ENCODE peak calls at places on chromosomes 16 and 17, in six cellular contexts. F is transverse colon, P is GM12891, A is H1, R is spleen, O is GM12892. E is an unnamed sample.

GRCh38 chr16:24626251-24626650 is 86.9 kb downstream of the RBBP6 start:
- DNase-seq in O (no peak), A (no peak), F (no peak), P (no peak), R (no peak), E (no peak)

GRCh38 chr16:50603206-50604064 is 55.2 kb downstream of the NKD1 start:
- DNase-seq in R (no peak), P (no peak), O (no peak), A (no peak), F (peak; percentile 33), E (no peak)

GRCh38 chr17:63697341-63698286 is 2.3 kb downstream of the LIMD2 start:
- DNase-seq in A (no peak), O (peak; percentile 61), P (no peak), F (peak; percentile 83), R (peak; percentile 96), E (no peak)

GRCh38 chr17:4142107-4142900 is 526 bp downstream of the ZZEF1 start:
- DNase-seq in A (no peak), P (peak; percentile 41), O (no peak), R (no peak), F (peak; percentile 36), E (peak; percentile 82)

GRCh38 chr16:77585852-77586251 is 136.5 kb upstream of the NUDT7 start:
- DNase-seq in O (no peak), R (no peak), F (no peak), P (no peak), A (no peak), E (no peak)

GRCh38 chr17:50560185-50560824 is at the start of gene CACNA1G:
- DNase-seq in R (peak; percentile 93), A (peak; percentile 90), F (peak; percentile 92), P (peak; percentile 98), O (peak; percentile 99), E (peak; percentile 93)

GRCh38 chr17:72121164-72122001 is 563 bp downstream of the SOX9 start:
- DNase-seq in F (peak; percentile 42), P (no peak), A (no peak), O (no peak), R (no peak), E (peak; percentile 84)

GRCh38 chr16:56946767-56947603 is 14.8 kb upstream of the CETP start:
- DNase-seq in O (no peak), P (no peak), R (no peak), A (no peak), F (peak; percentile 47), E (no peak)

GRCh38 chr16:30609002-30609927 is 924 bp downstream of the ZNF689 start:
- DNase-seq in P (peak; percentile 56), A (no peak), F (peak; percentile 58), R (peak; percentile 89), O (peak; percentile 55), E (peak; percentile 80)

GRCh38 chr16:728890-729744 is 2.2 kb downstream of the HAGHL start:
- DNase-seq in O (no peak), A (no peak), F (no peak), P (no peak), R (peak; percentile 81), E (no peak)

GRCh38 chr17:47733414-47734288 is 615 bp downstream of the TBX21 start:
- DNase-seq in F (no peak), R (peak; percentile 80), O (peak; percentile 27), A (no peak), P (peak; percentile 21), E (peak; percentile 50)

GRCh38 chr16:67055712-67056487 is 27.0 kb downstream of the CBFB start:
- DNase-seq in R (no peak), A (no peak), F (no peak), O (no peak), P (peak; percentile 11), E (no peak)

GRCh38 chr17:286571-286970 is 66.0 kb downstream of the RPH3AL start:
- DNase-seq in F (peak; percentile 2), P (no peak), O (no peak), R (peak; percentile 25), A (no peak), E (no peak)

GRCh38 chr17:10123093-10123492 is 75.3 kb downstream of the GAS7 start:
- DNase-seq in P (no peak), O (no peak), F (no peak), A (no peak), R (no peak), E (no peak)

GRCh38 chr16:77744136-77744535 is 21.8 kb downstream of the NUDT7 start:
- DNase-seq in F (no peak), A (no peak), P (no peak), O (no peak), R (no peak), E (no peak)

GRCh38 chr17:32009262-32009542 is 2.0 kb downstream of the LRRC37B start:
- DNase-seq in F (no peak), A (no peak), P (no peak), R (peak; percentile 13), O (no peak), E (no peak)

GRCh38 chr17:76497699-76497978 is 3.6 kb downstream of the RHBDF2 start:
- DNase-seq in F (no peak), A (no peak), R (no peak), O (no peak), P (no peak), E (no peak)

GRCh38 chr17:76498886-76499667 is 2.1 kb downstream of the RHBDF2 start:
- DNase-seq in A (no peak), O (no peak), F (no peak), P (no peak), R (no peak), E (no peak)

GRCh38 chr17:76500074-76500744 is 1.0 kb downstream of the RHBDF2 start:
- DNase-seq in R (no peak), F (peak; percentile 29), A (no peak), O (no peak), P (no peak), E (no peak)

GRCh38 chr17:76496464-76496863 is 4.8 kb downstream of the RHBDF2 start:
- DNase-seq in O (no peak), F (no peak), R (no peak), P (no peak), A (no peak), E (no peak)

DNA sequence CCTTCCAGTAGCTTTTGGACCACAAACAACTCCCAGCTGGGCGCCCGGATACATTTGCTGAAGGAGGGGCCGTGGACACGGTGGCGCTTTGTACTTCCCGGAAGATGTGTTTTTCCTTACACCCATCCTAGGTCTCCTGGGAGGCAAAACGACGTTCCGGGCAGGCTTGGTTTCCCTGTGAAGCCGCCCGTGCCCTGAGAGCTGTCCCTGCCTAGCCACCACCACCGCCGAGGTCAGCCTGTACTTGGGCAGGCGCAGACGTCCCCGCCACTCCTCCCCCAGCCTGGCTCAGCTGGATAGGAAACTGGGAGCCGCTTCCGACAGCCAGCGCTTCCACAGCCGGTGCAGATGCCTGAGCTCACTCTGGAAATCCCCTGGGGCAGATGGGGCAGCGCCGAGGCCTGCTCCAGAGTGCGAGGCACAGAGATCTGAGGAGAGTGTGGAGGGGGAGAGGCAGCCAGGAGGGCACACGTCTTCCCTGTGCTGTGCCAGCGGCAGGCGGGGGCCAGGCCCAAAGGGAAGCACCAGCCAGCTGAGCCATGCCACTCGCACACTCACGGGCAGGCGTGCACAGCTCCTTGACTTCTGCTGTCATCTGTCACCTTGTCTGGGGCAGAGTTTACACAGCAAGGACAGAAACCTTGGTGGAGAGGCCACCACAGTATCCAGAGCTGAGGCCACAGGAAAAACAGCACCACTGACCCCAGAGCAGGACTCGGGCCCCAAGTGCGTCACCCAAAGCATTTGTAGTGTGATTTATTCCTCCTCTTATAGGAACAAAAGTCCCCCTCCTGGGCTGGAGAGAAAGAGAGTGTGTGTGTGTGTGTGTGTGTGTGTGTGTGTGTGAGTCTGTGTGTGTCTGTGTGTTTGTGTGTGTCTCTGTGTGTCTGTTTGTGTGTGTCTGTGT is 3.0 kb downstream of the RHBDF2 start:
- DNase-seq in A (no peak), R (peak; percentile 89), F (peak; percentile 60), O (no peak), P (no peak), E (no peak)
- TF ChIP-seq POLR2AphosphoS5 in A (no peak), R (peak; percentile 84), F (peak; percentile 15), O (no peak), P (no peak), E (no peak)

GRCh38 chr16:4613636-4614570 is 785 bp downstream of the UBALD1 start:
- DNase-seq in O (peak; percentile 60), R (peak; percentile 90), F (peak; percentile 28), A (no peak), P (peak; percentile 62), E (no peak)
- TF ChIP-seq POLR2A in O (no peak), R (no peak), F (no peak), A (peak; percentile 60), P (no peak), E (no peak)

GRCh38 chr17:27488263-27488662 is 32.0 kb downstream of the KSR1 start:
- DNase-seq in R (no peak), A (no peak), P (no peak), O (no peak), F (no peak), E (no peak)

GRCh38 chr17:27490391-27490790 is 34.1 kb downstream of the KSR1 start:
- DNase-seq in F (no peak), A (no peak), R (no peak), O (no peak), P (no peak), E (no peak)

GRCh38 chr17:27491713-27492190 is 35.5 kb downstream of the KSR1 start:
- DNase-seq in R (no peak), F (no peak), A (no peak), P (no peak), O (no peak), E (no peak)

GRCh38 chr17:27485711-27486495 is 29.7 kb downstream of the KSR1 start:
- DNase-seq in A (no peak), F (no peak), R (no peak), P (no peak), O (no peak), E (no peak)

GRCh38 chr17:27489045-27489715 is 32.9 kb downstream of the KSR1 start:
- DNase-seq in R (peak; percentile 81), O (no peak), A (no peak), P (no peak), F (peak; percentile 59), E (peak; percentile 92)
- TF ChIP-seq POLR2AphosphoS5 in R (peak; percentile 11), O (no peak), A (no peak), P (no peak), F (no peak), E (no peak)

GRCh38 chr17:44001461-44001920 is 2.9 kb upstream of the NAGS start:
- DNase-seq in R (no peak), O (no peak), A (no peak), P (no peak), F (no peak), E (no peak)
- TF ChIP-seq POLR2A in R (no peak), O (no peak), A (no peak), P (no peak), F (no peak), E (no peak)